ENCODE peak calls at places on chromosomes 16 and 17, in four cellular contexts. N is activated CD8-positive, alpha-beta T cell treated with anti-CD3 and anti-CD28 coated beads for 36 hours; L is upper lobe of right lung; P is activated T-helper 17 cell treated with anti-CD3 and anti-CD28 coated beads, Interleukin-2, amount 50 U/mL, for 72 hours. O is an unnamed sample.

GRCh38 chr16:65774350-65774749 is 592.1 kb upstream of the CDH5 start:
- ATAC-seq in L (no peak), P (no peak), N (no peak), O (no peak)

GRCh38 chr17:38892083-38892482 is 22.2 kb downstream of the LASP1 start:
- ATAC-seq in N (peak), L (no peak), P (no peak), O (no peak)

GRCh38 chr17:66493283-66494019 is 191.0 kb downstream of the PRKCA start:
- ATAC-seq in N (peak), L (no peak), P (peak), O (no peak)

GRCh38 chr17:1271020-1271423 is 778 bp downstream of the BHLHA9 start:
- ATAC-seq in N (no peak), L (no peak), P (no peak), O (no peak)

GRCh38 chr17:20263595-20263994 is 203.7 kb downstream of the LGALS9B start:
- ATAC-seq in N (no peak), P (no peak), L (no peak), O (peak)

GRCh38 chr16:87841608-87842208 is 27.6 kb downstream of the SLC7A5 start:
- ATAC-seq in L (no peak), P (no peak), N (no peak), O (no peak)

GRCh38 chr16:58031016-58031800 is 5.7 kb downstream of the MMP15 start:
- ATAC-seq in L (peak), N (no peak), P (no peak), O (no peak)

GRCh38 chr16:3170440-3171180 is 17.4 kb upstream of the OR1F1 start:
- ATAC-seq in L (peak), P (peak), N (no peak), O (no peak)

GRCh38 chr16:89138843-89139520 is 32.6 kb upstream of the CDH15 start:
- ATAC-seq in N (no peak), P (no peak), L (no peak), O (no peak)

O was measured in esophagus mucosa.